ENCODE peak calls at places on chromosomes 6 and 20, in four cellular contexts. H, Q, G and X are unnamed samples.

GRCh38 chr20:12153616-12154015 is 235.9 kb downstream of the BTBD3 start:
- DNase-seq in G (no peak), Q (no peak), H (no peak), X (no peak)

GRCh38 chr20:37868998-37869861 is 33.7 kb upstream of the VSTM2L start:
- DNase-seq in G (no peak), H (no peak), Q (peak), X (no peak)

GRCh38 chr6:157885211-157885788 is 62.3 kb downstream of the SNX9 start:
- DNase-seq in G (peak), H (no peak), Q (no peak), X (no peak)

GRCh38 chr6:24205020-24205492 is 79.0 kb downstream of the NRSN1 start:
- DNase-seq in Q (peak), G (peak), H (peak), X (peak)

GRCh38 chr6:19472168-19472567 is 365.0 kb upstream of the ID4 start:
- DNase-seq in G (no peak), Q (peak), H (no peak), X (no peak)

GRCh38 chr6:136784910-136785746 is 7.1 kb downstream of the MAP3K5 start:
- DNase-seq in Q (peak), G (peak), H (peak), X (peak)

GRCh38 chr20:11906626-11907480 is 10.8 kb upstream of the BTBD3 start:
- DNase-seq in Q (no peak), G (no peak), H (no peak), X (no peak)

GRCh38 chr20:11195169-11195568 is 521.4 kb upstream of the JAG1 start:
- DNase-seq in H (no peak), G (no peak), Q (no peak), X (no peak)

GRCh38 chr6:108260126-108260808 is 573 bp downstream of the SNX3 start:
- DNase-seq in Q (no peak), G (peak), H (peak), X (peak)

GRCh38 chr6:113352029-113352801 is 504.9 kb upstream of the MARCKS start:
- DNase-seq in Q (no peak), H (no peak), G (no peak), X (no peak)

GRCh38 chr6:145263807-145264206 is 471.5 kb downstream of the EPM2A start:
- DNase-seq in Q (no peak), G (no peak), H (no peak), X (no peak)

GRCh38 chr20:9359561-9360308 is 154.7 kb upstream of the LAMP5 start:
- DNase-seq in Q (peak), H (peak), G (peak), X (peak)

GRCh38 chr20:54172856-54173652 is 732 bp downstream of the CYP24A1 start:
- DNase-seq in G (peak), H (no peak), Q (no peak), X (no peak)

GRCh38 chr6:147554281-147554680 is 45.8 kb downstream of the SAMD5 start:
- DNase-seq in H (no peak), Q (no peak), G (no peak), X (no peak)

GRCh38 chr6:136751478-136751956 is 40.8 kb downstream of the MAP3K5 start:
- DNase-seq in G (peak), Q (peak), H (peak), X (peak)

GRCh38 chr20:41631826-41632225 is 13.6 kb upstream of the CHD6 start:
- DNase-seq in Q (peak), G (no peak), H (no peak), X (no peak)

GRCh38 chr20:49700411-49701185 is 13.1 kb downstream of the B4GALT5 start:
- DNase-seq in Q (peak), H (no peak), G (no peak), X (peak)

GRCh38 chr6:44676246-44676790 is 288.8 kb downstream of the CDC5L start:
- DNase-seq in G (no peak), H (no peak), Q (no peak), X (no peak)

GRCh38 chr20:38424404-38424803 is 10.7 kb downstream of the SNHG17 start:
- DNase-seq in Q (no peak), G (no peak), H (no peak), X (no peak)

GRCh38 chr6:107689190-107689589 is 134.9 kb downstream of the SCML4 start:
- DNase-seq in G (no peak), H (no peak), Q (no peak), X (no peak)

GRCh38 chr20:20085071-20085470 is 32.7 kb downstream of the CFAP61 start:
- DNase-seq in H (no peak), G (no peak), Q (no peak), X (no peak)

GRCh38 chr6:17519120-17519519 is 81.0 kb upstream of the FAM8A1 start:
- DNase-seq in H (no peak), G (no peak), Q (no peak), X (no peak)

GRCh38 chr6:22928775-22929174 is 359.4 kb downstream of the HDGFL1 start:
- DNase-seq in G (no peak), Q (no peak), H (no peak), X (no peak)

GRCh38 chr6:6901205-6901719 is 206.5 kb upstream of the RREB1 start:
- DNase-seq in Q (no peak), G (no peak), H (no peak), X (no peak)

GRCh38 chr20:61500791-61501321 is 248.8 kb downstream of the CDH4 start:
- DNase-seq in H (no peak), Q (no peak), G (peak), X (no peak)

GRCh38 chr6:11525468-11526155 is 11.9 kb upstream of the TMEM170B start:
- DNase-seq in H (no peak), G (no peak), Q (peak), X (peak)

GRCh38 chr20:46011631-46012482 is 3.1 kb downstream of the MMP9 start:
- DNase-seq in Q (peak), G (peak), H (peak), X (no peak)

GRCh38 chr6:44655368-44656342 is 268.1 kb downstream of the CDC5L start:
- DNase-seq in G (peak), H (peak), Q (peak), X (peak)

GRCh38 chr6:13484138-13484708 is 3.2 kb downstream of the GFOD1 start:
- DNase-seq in Q (peak), H (no peak), G (no peak), X (no peak)

GRCh38 chr6:57147955-57148858 is 23.9 kb upstream of the BAG2 start:
- DNase-seq in H (no peak), G (peak), Q (no peak), X (no peak)

GRCh38 chr6:124434416-124434815 is 527.8 kb upstream of the RNF217 start:
- DNase-seq in H (no peak), Q (peak), G (no peak), X (no peak)

GRCh38 chr20:37627060-37627766 is 66.6 kb upstream of the CTNNBL1 start:
- DNase-seq in H (peak), Q (peak), G (peak), X (peak)

GRCh38 chr6:160919713-160920112 is 71.9 kb upstream of the MAP3K4 start:
- DNase-seq in H (no peak), G (no peak), Q (no peak), X (peak)

GRCh38 chr6:43086022-43086658 is 10.0 kb downstream of the PTK7 start:
- DNase-seq in G (peak), Q (no peak), H (no peak), X (no peak)

GRCh38 chr6:33248643-33248931 is 23.1 kb downstream of the VPS52 start:
- DNase-seq in G (no peak), Q (no peak), H (no peak), X (no peak)

GRCh38 chr20:49482621-49483017 is at the start of gene KCNB1:
- DNase-seq in H (peak), Q (no peak), G (peak), X (no peak)

GRCh38 chr20:13718161-13718560 is 66.6 kb downstream of the ESF1 start:
- DNase-seq in H (no peak), G (no peak), Q (no peak), X (no peak)

GRCh38 chr20:39263076-39263475 is 300.9 kb downstream of the DHX35 start:
- DNase-seq in H (no peak), G (no peak), Q (no peak), X (no peak)